ENCODE peak calls at places on chromosome 17, in nine cellular contexts. Y is stimulated activated CD4-positive, alpha-beta T cell treated with anti-CD3 and anti-CD28 coated beads, Interleukin-1b, Interleukin-23, amount 100 ng/mL, for 1 hour; M is HFFc6; C is activated naive CD8-positive, alpha-beta T cell treated with anti-CD3 and anti-CD28 coated beads, Interleukin-2, amount 50 U/mL, for 16 hours; D is cardiac muscle cell; Q is putamen; T is NCI-H1048; Z is lower leg skin; B is NCI-H1105 treated with DMSO at 0.1 percent for 48 hours. V is an unnamed sample.

GRCh38 chr17:11293480-11293879 is 52.5 kb downstream of the SHISA6 start:
- DNase-seq in Y (no peak), M (no peak), C (no peak), D (no peak), Q (no peak), T (no peak), Z (peak), B (no peak), V (no peak)

GRCh38 chr17:32490101-32490482 is 3.3 kb downstream of the CDK5R1 start:
- DNase-seq in Y (no peak), M (no peak), C (no peak), D (no peak), Q (no peak), T (no peak), Z (no peak), B (no peak), V (no peak)

GRCh38 chr17:81044764-81045589 is 10.0 kb downstream of the BAIAP2 start:
- DNase-seq in Y (no peak), M (peak), C (no peak), D (peak), Q (no peak), T (no peak), Z (peak), B (peak), V (peak)

GRCh38 chr17:33481652-33482051 is 188.6 kb upstream of the ASIC2 start:
- DNase-seq in Y (no peak), M (no peak), C (no peak), D (no peak), Q (no peak), T (no peak), Z (no peak), B (no peak), V (no peak)

GRCh38 chr17:57569860-57570259 is 175.2 kb downstream of the CCDC182 start:
- DNase-seq in Y (no peak), M (no peak), C (no peak), D (no peak), Q (no peak), T (no peak), Z (no peak), B (peak), V (no peak)

GRCh38 chr17:58205936-58206335 is 13.1 kb downstream of the MKS1 start:
- DNase-seq in Y (no peak), M (no peak), C (no peak), D (no peak), Q (no peak), T (no peak), Z (no peak), B (no peak), V (no peak)

GRCh38 chr17:57956311-57957119 is 1.3 kb upstream of the CUEDC1 start:
- DNase-seq in Y (no peak), M (no peak), C (no peak), D (no peak), Q (no peak), T (no peak), Z (no peak), B (no peak), V (no peak)

GRCh38 chr17:61389670-61390478 is 9.8 kb upstream of the TBX2 start:
- DNase-seq in Y (no peak), M (no peak), C (no peak), D (peak), Q (no peak), T (no peak), Z (no peak), B (no peak), V (peak)

GRCh38 chr17:48066656-48067055 is 18.5 kb downstream of the NFE2L1 start:
- DNase-seq in Y (no peak), M (no peak), C (no peak), D (no peak), Q (no peak), T (no peak), Z (no peak), B (no peak), V (no peak)

GRCh38 chr17:2178798-2179505 is 124.0 kb downstream of the HIC1 start:
- DNase-seq in Y (no peak), M (no peak), C (no peak), D (no peak), Q (no peak), T (no peak), Z (no peak), B (no peak), V (no peak)

GRCh38 chr17:41003926-41004325 is 4.2 kb upstream of the KRTAP3-2 start:
- DNase-seq in Y (no peak), M (no peak), C (no peak), D (no peak), Q (no peak), T (no peak), Z (no peak), B (peak), V (no peak)

GRCh38 chr17:78151514-78152008 is 5.4 kb downstream of the C17orf99 start:
- DNase-seq in Y (no peak), M (no peak), C (no peak), D (peak), Q (no peak), T (no peak), Z (no peak), B (no peak), V (peak)

GRCh38 chr17:67280279-67280678 is 35.3 kb upstream of the HELZ start:
- DNase-seq in Y (no peak), M (no peak), C (no peak), D (peak), Q (no peak), T (no peak), Z (no peak), B (peak), V (no peak)

GRCh38 chr17:66275651-66276050 is 26.8 kb upstream of the PRKCA start:
- DNase-seq in Y (no peak), M (peak), C (no peak), D (peak), Q (no peak), T (no peak), Z (no peak), B (no peak), V (peak)

GRCh38 chr17:75888484-75888883 is 8.3 kb downstream of the TRIM65 start:
- DNase-seq in Y (no peak), M (no peak), C (no peak), D (no peak), Q (no peak), T (no peak), Z (no peak), B (no peak), V (no peak)

GRCh38 chr17:14359251-14359939 is 58.5 kb downstream of the HS3ST3B1 start:
- DNase-seq in Y (no peak), M (no peak), C (no peak), D (no peak), Q (no peak), T (no peak), Z (no peak), B (no peak), V (no peak)